ENCODE peak calls at places on chromosome 21, in six cellular contexts. One of them, this sample, is unnamed.
A peak's percentile ranks its signal among the peaks of the same experiment; 100 is the strongest.

GRCh38 chr21:36355071-36355680 is 30.0 kb upstream of the CHAF1B start:
- DNase-seq in astrocyte: no peak
- DNase-seq in coronary artery: no peak
- DNase-seq in H1: no peak
- DNase-seq in AG04449: no peak
- DNase-seq in fibroblast of lung: no peak
- DNase-seq in this sample: no peak

GRCh38 chr21:26041441-26042180 is 129.0 kb downstream of the APP start:
- DNase-seq in AG04449: no peak
- DNase-seq in coronary artery: no peak
- DNase-seq in H1: no peak
- DNase-seq in astrocyte: peak; percentile 62
- DNase-seq in fibroblast of lung: peak; percentile 67
- DNase-seq in this sample: peak; percentile 28

GRCh38 chr21:31182231-31183129 is 144.2 kb upstream of the KRTAP19-8 start:
- DNase-seq in H1: no peak
- DNase-seq in coronary artery: no peak
- DNase-seq in astrocyte: no peak
- DNase-seq in fibroblast of lung: no peak
- DNase-seq in AG04449: no peak
- DNase-seq in this sample: no peak

GRCh38 chr21:40043866-40044265 is 176.6 kb downstream of the PCP4 start:
- DNase-seq in AG04449: no peak
- DNase-seq in astrocyte: no peak
- DNase-seq in coronary artery: no peak
- DNase-seq in fibroblast of lung: no peak
- DNase-seq in H1: no peak
- DNase-seq in this sample: no peak

GRCh38 chr21:8993943-8994639 is 1527.3 kb upstream of the TPTE start:
- DNase-seq in H1: no peak
- DNase-seq in astrocyte: no peak
- DNase-seq in coronary artery: no peak
- DNase-seq in fibroblast of lung: peak; percentile 40
- DNase-seq in AG04449: no peak
- DNase-seq in this sample: no peak

GRCh38 chr21:43362306-43362927 is 64.5 kb downstream of the SIK1 start:
- DNase-seq in AG04449: peak; percentile 61
- DNase-seq in fibroblast of lung: peak; percentile 71
- DNase-seq in astrocyte: peak; percentile 68
- DNase-seq in H1: no peak
- DNase-seq in coronary artery: peak; percentile 79
- DNase-seq in this sample: no peak

GRCh38 chr21:44304846-44305245 is 5.0 kb downstream of the PFKL start:
- DNase-seq in coronary artery: no peak
- DNase-seq in astrocyte: peak; percentile 12
- DNase-seq in H1: no peak
- DNase-seq in AG04449: no peak
- DNase-seq in fibroblast of lung: peak; percentile 32
- DNase-seq in this sample: no peak

GRCh38 chr21:36540700-36541099 is 60.8 kb upstream of the CLDN14 start:
- DNase-seq in AG04449: no peak
- DNase-seq in fibroblast of lung: no peak
- DNase-seq in H1: no peak
- DNase-seq in coronary artery: no peak
- DNase-seq in astrocyte: no peak
- DNase-seq in this sample: no peak

GRCh38 chr21:40049031-40049958 is 182.1 kb downstream of the PCP4 start:
- DNase-seq in H1: no peak
- DNase-seq in astrocyte: peak; percentile 79
- DNase-seq in coronary artery: no peak
- DNase-seq in fibroblast of lung: peak; percentile 84
- DNase-seq in AG04449: peak; percentile 38
- DNase-seq in this sample: no peak

GRCh38 chr21:42535602-42536171 is 22.0 kb downstream of the SLC37A1 start:
- DNase-seq in coronary artery: no peak
- DNase-seq in AG04449: no peak
- DNase-seq in fibroblast of lung: no peak
- DNase-seq in astrocyte: no peak
- DNase-seq in H1: no peak
- DNase-seq in this sample: no peak

GRCh38 chr21:45381036-45381787 is 23.8 kb upstream of the COL18A1 start:
- DNase-seq in H1: no peak
- DNase-seq in astrocyte: no peak
- DNase-seq in fibroblast of lung: no peak
- DNase-seq in coronary artery: no peak
- DNase-seq in AG04449: no peak
- DNase-seq in this sample: no peak

GRCh38 chr21:44005593-44005992 is 6.5 kb upstream of the TRAPPC10 start:
- DNase-seq in H1: no peak
- DNase-seq in AG04449: no peak
- DNase-seq in astrocyte: no peak
- DNase-seq in fibroblast of lung: no peak
- DNase-seq in coronary artery: no peak
- DNase-seq in this sample: no peak

GRCh38 chr21:25487046-25487594 is 120.2 kb downstream of the MRPL39 start:
- DNase-seq in fibroblast of lung: no peak
- DNase-seq in coronary artery: no peak
- DNase-seq in H1: no peak
- DNase-seq in astrocyte: no peak
- DNase-seq in AG04449: no peak
- DNase-seq in this sample: no peak

GRCh38 chr21:36807421-36808004 is 108.6 kb downstream of the SIM2 start:
- DNase-seq in fibroblast of lung: no peak
- DNase-seq in coronary artery: no peak
- DNase-seq in astrocyte: no peak
- DNase-seq in H1: no peak
- DNase-seq in AG04449: no peak
- DNase-seq in this sample: no peak

GRCh38 chr21:27300770-27301169 is 333.9 kb upstream of the ADAMTS5 start:
- DNase-seq in fibroblast of lung: peak; percentile 45
- DNase-seq in astrocyte: peak; percentile 28
- DNase-seq in coronary artery: no peak
- DNase-seq in H1: no peak
- DNase-seq in AG04449: peak; percentile 42
- DNase-seq in this sample: peak; percentile 63

GRCh38 chr21:43924421-43925095 is 59.5 kb downstream of the AGPAT3 start:
- DNase-seq in coronary artery: no peak
- DNase-seq in H1: no peak
- DNase-seq in AG04449: no peak
- DNase-seq in fibroblast of lung: no peak
- DNase-seq in astrocyte: no peak
- DNase-seq in this sample: no peak

GRCh38 chr21:45209046-45209445 is 78.6 kb downstream of the POFUT2 start:
- DNase-seq in H1: no peak
- DNase-seq in astrocyte: peak; percentile 58
- DNase-seq in coronary artery: no peak
- DNase-seq in AG04449: peak; percentile 9
- DNase-seq in fibroblast of lung: peak; percentile 69
- DNase-seq in this sample: peak; percentile 8

GRCh38 chr21:33067457-33067856 is 2.5 kb upstream of the OLIG1 start:
- DNase-seq in AG04449: no peak
- DNase-seq in H1: no peak
- DNase-seq in fibroblast of lung: no peak
- DNase-seq in astrocyte: no peak
- DNase-seq in coronary artery: no peak
- DNase-seq in this sample: no peak

GRCh38 chr21:33070921-33071877 is 1.3 kb downstream of the OLIG1 start:
- DNase-seq in astrocyte: no peak
- DNase-seq in coronary artery: no peak
- DNase-seq in H1: no peak
- DNase-seq in AG04449: no peak
- DNase-seq in fibroblast of lung: peak; percentile 8
- DNase-seq in this sample: no peak

GRCh38 chr21:33069994-33070811 is at the start of gene OLIG1:
- DNase-seq in fibroblast of lung: peak; percentile 44
- DNase-seq in H1: no peak
- DNase-seq in coronary artery: no peak
- DNase-seq in AG04449: no peak
- DNase-seq in astrocyte: peak; percentile 36
- DNase-seq in this sample: no peak

GRCh38 chr21:33069243-33069642 is 698 bp upstream of the OLIG1 start:
- DNase-seq in fibroblast of lung: no peak
- DNase-seq in astrocyte: no peak
- DNase-seq in coronary artery: no peak
- DNase-seq in AG04449: no peak
- DNase-seq in H1: no peak
- DNase-seq in this sample: no peak

DNA sequence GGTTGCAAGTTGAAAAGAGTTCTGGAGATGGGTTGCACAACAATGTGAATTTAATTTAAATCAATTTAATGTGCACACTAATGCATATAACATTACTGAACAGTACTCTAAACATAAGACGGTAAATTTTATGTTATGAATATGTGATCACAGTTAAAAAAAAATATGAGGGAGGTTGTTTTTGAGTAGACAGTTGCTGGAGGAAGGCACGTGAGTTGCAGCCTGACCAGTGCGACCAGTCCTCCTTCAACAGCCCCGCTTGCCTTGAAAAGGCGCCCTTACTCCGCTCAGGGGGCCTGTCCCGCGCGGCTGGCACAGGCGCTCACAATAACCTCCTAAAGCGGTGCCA is 322 bp upstream of the OLIG1 start:
- DNase-seq in coronary artery: no peak
- DNase-seq in H1: no peak
- DNase-seq in AG04449: no peak
- DNase-seq in astrocyte: no peak
- DNase-seq in fibroblast of lung: no peak
- DNase-seq in this sample: no peak
- H3K4me3 ChIP-seq in coronary artery: peak overlapping the region; percentile 69
- H3K4me3 ChIP-seq in H1: no peak overlapping the region
- H3K4me3 ChIP-seq in AG04449: no peak overlapping the region
- H3K4me3 ChIP-seq in astrocyte: no peak overlapping the region
- H3K4me3 ChIP-seq in fibroblast of lung: no peak overlapping the region
- H3K4me3 ChIP-seq in this sample: no peak overlapping the region

GRCh38 chr21:17688912-17689874 is 76.5 kb upstream of the BTG3 start:
- DNase-seq in AG04449: no peak
- DNase-seq in astrocyte: peak; percentile 56
- DNase-seq in fibroblast of lung: peak; percentile 67
- DNase-seq in H1: no peak
- DNase-seq in coronary artery: no peak
- DNase-seq in this sample: no peak
- TF ChIP-seq CTCF in AG04449: no peak
- TF ChIP-seq CTCF in astrocyte: no peak
- TF ChIP-seq CTCF in fibroblast of lung: no peak
- TF ChIP-seq CTCF in H1: peak; percentile 24
- TF ChIP-seq CTCF in coronary artery: no peak
- TF ChIP-seq CTCF in this sample: peak; percentile 3

GRCh38 chr21:41370840-41371697 is 9.2 kb downstream of the MX2 start:
- DNase-seq in AG04449: no peak
- DNase-seq in fibroblast of lung: peak; percentile 31
- DNase-seq in H1: no peak
- DNase-seq in coronary artery: no peak
- DNase-seq in astrocyte: peak; percentile 20
- DNase-seq in this sample: peak; percentile 7
- H3K4me3 ChIP-seq in AG04449: no peak overlapping the region
- H3K4me3 ChIP-seq in fibroblast of lung: no peak overlapping the region
- H3K4me3 ChIP-seq in H1: no peak overlapping the region
- H3K4me3 ChIP-seq in coronary artery: no peak overlapping the region
- H3K4me3 ChIP-seq in astrocyte: no peak overlapping the region
- H3K4me3 ChIP-seq in this sample: no peak overlapping the region

GRCh38 chr21:38784458-38785266 is 21.1 kb upstream of the ETS2 start:
- DNase-seq in astrocyte: no peak
- DNase-seq in H1: no peak
- DNase-seq in fibroblast of lung: no peak
- DNase-seq in coronary artery: no peak
- DNase-seq in AG04449: no peak
- DNase-seq in this sample: no peak
- TF ChIP-seq CTCF in astrocyte: no peak
- TF ChIP-seq CTCF in H1: no peak
- TF ChIP-seq CTCF in fibroblast of lung: no peak
- TF ChIP-seq CTCF in coronary artery: no peak
- TF ChIP-seq CTCF in AG04449: no peak
- TF ChIP-seq CTCF in this sample: no peak

DNA sequence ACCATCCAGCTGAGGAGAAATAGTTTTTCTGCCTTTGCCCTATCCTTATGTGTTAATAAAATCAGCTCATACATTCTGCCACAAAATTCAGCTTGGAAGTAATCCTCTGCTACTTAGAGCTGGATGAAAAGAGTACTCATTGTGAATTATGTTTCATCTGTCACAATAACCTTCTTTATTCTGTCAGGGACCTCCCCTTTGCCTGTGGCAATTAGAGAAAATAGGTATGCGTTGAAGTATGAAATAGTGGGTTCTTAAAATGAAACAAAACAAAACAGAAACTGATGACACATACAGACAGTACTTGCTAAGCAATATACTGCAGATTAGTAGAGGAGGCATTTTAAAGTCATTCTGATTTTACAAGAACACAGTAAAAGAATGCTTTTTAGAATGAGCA is 578.5 kb downstream of the USP25 start:
- DNase-seq in coronary artery: no peak
- DNase-seq in H1: no peak
- DNase-seq in AG04449: no peak
- DNase-seq in astrocyte: peak; percentile 73
- DNase-seq in fibroblast of lung: peak; percentile 81
- DNase-seq in this sample: no peak
- H3K4me3 ChIP-seq in coronary artery: peak overlapping the region; percentile 62
- H3K4me3 ChIP-seq in H1: no peak overlapping the region
- H3K4me3 ChIP-seq in AG04449: no peak overlapping the region
- H3K4me3 ChIP-seq in astrocyte: peak overlapping the region; percentile 51
- H3K4me3 ChIP-seq in fibroblast of lung: no peak overlapping the region
- H3K4me3 ChIP-seq in this sample: peak overlapping the region; percentile 26

This sample was measured in AG09309.